ENCODE peak calls at places on chromosomes 12 and 14, in seven cellular contexts. W, Q, T, L, R, J and I are unnamed samples.

GRCh38 chr12:14655284-14655683 is 41.1 kb downstream of the GUCY2C start:
- DNase-seq in W (no peak), L (no peak), Q (no peak), J (no peak), R (no peak), T (no peak), I (no peak)

GRCh38 chr12:51678086-51678724 is 87.2 kb downstream of the SCN8A start:
- DNase-seq in L (peak; percentile 56), R (peak; percentile 73), Q (no peak), T (no peak), W (no peak), J (peak; percentile 74), I (peak; percentile 46)

GRCh38 chr12:120265203-120265482 is 387 bp downstream of the PXN start:
- DNase-seq in J (no peak), R (no peak), T (no peak), Q (no peak), W (no peak), L (no peak), I (no peak)

GRCh38 chr14:89540009-89540829 is 123.2 kb upstream of the FOXN3 start:
- DNase-seq in W (no peak), Q (no peak), L (peak; percentile 21), T (no peak), J (no peak), R (no peak), I (no peak)

GRCh38 chr14:105290598-105291356 is 10.0 kb downstream of the BRF1 start:
- DNase-seq in R (peak; percentile 20), J (no peak), T (no peak), L (no peak), W (no peak), Q (no peak), I (no peak)

GRCh38 chr14:57268161-57269067 is at the start of the genes AP5M1 and EXOC5:
- DNase-seq in J (peak; percentile 94), L (peak; percentile 91), Q (peak; percentile 95), R (peak; percentile 90), T (peak; percentile 97), W (peak; percentile 98), I (peak; percentile 96)

GRCh38 chr12:25491396-25491948 is 61.6 kb downstream of the LMNTD1 start:
- DNase-seq in L (no peak), Q (no peak), T (no peak), J (no peak), R (no peak), W (no peak), I (no peak)

GRCh38 chr14:104967414-104968152 is 10.6 kb downstream of the AHNAK2 start:
- DNase-seq in W (peak; percentile 75), L (no peak), R (peak; percentile 87), Q (peak; percentile 71), T (peak; percentile 95), J (peak; percentile 36), I (no peak)

GRCh38 chr12:62817556-62818271 is 117.2 kb downstream of the PPM1H start:
- DNase-seq in Q (no peak), R (peak; percentile 68), J (no peak), W (no peak), T (no peak), L (no peak), I (peak; percentile 39)

GRCh38 chr14:98886982-98887381 is 385.0 kb downstream of the BCL11B start:
- DNase-seq in L (no peak), T (no peak), R (no peak), J (no peak), W (no peak), Q (peak; percentile 64), I (no peak)

GRCh38 chr12:76277480-76277879 is 70.7 kb downstream of the BBS10 start:
- DNase-seq in T (no peak), W (no peak), R (peak; percentile 54), L (no peak), Q (no peak), J (no peak), I (no peak)

GRCh38 chr12:5099136-5099535 is 55.5 kb downstream of the KCNA5 start:
- DNase-seq in W (no peak), J (no peak), T (no peak), L (no peak), Q (no peak), R (no peak), I (no peak)

GRCh38 chr12:93106910-93107309 is 177.8 kb upstream of the EEA1 start:
- DNase-seq in T (no peak), J (no peak), W (no peak), L (no peak), R (no peak), Q (no peak), I (no peak)

GRCh38 chr14:76349993-76350392 is 25.9 kb upstream of the ESRRB start:
- DNase-seq in W (no peak), R (no peak), Q (no peak), T (no peak), L (no peak), J (no peak), I (no peak)

GRCh38 chr12:30796891-30797371 is 42.2 kb upstream of the CAPRIN2 start:
- DNase-seq in L (no peak), J (peak; percentile 29), R (peak; percentile 24), T (no peak), W (no peak), Q (peak; percentile 3), I (no peak)

DNA sequence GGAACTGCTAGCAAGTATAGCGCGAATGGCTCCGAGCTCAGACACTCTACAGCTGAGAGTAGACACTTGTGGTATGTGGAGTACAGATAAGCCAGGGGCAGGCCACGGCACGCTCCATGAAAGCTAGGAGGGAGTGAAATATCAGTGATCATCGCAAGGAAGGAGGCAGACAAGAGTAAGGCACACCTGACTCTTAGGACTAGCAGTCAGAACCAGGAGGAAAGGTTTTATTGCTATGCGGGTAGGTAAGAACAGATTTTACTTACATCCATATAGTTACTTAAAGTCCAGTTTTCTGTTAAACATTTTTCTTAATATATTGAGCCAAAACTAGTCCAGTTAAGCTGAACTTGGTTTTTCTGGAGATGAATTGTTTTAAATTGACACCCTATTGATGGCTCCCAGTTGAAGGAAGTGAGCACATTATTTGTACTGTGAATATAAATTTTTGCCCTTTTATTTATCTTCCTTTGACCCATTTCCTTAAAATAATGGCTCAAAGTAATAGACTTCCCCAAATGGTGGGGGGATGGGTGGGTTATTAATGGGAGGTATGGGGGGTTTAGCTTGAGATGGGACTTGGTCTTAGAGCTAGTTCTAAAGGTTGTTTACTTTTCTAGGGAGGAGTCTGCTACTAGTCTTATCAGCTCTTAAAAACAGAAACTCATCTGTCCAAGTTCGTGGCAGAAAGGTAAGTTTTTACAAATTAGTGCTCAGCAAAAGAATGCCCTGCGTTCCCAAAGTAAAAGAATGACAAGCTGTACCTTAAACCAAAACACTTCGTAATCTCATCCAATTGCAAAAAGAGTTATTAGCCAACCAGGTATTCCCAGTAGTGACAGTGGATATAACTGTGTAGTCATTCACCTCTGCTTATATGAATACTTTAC is 5.8 kb downstream of the HNRNPA1 start:
- DNase-seq in Q (no peak), W (no peak), R (no peak), L (no peak), T (no peak), J (no peak), I (peak; percentile 88)
- TF ChIP-seq POLR2A in Q (no peak), W (no peak), R (peak; percentile 41), L (no peak), T (no peak), J (no peak), I (peak; percentile 68)

GRCh38 chr12:68402422-68402821 is 70.3 kb upstream of the MDM1 start:
- DNase-seq in J (no peak), L (no peak), W (no peak), Q (no peak), R (no peak), T (no peak), I (no peak)

GRCh38 chr12:68403711-68404110 is 71.5 kb upstream of the MDM1 start:
- DNase-seq in Q (no peak), R (no peak), T (no peak), J (no peak), W (no peak), L (no peak), I (peak; percentile 21)

GRCh38 chr12:68403296-68403695 is 71.1 kb upstream of the MDM1 start:
- DNase-seq in Q (no peak), T (no peak), L (no peak), W (no peak), J (no peak), R (no peak), I (no peak)

GRCh38 chr12:68405292-68405900 is 73.2 kb upstream of the MDM1 start:
- DNase-seq in Q (no peak), J (peak; percentile 36), W (no peak), R (peak; percentile 80), T (no peak), L (no peak), I (no peak)

GRCh38 chr12:68406134-68406576 is 74.0 kb upstream of the MDM1 start:
- DNase-seq in T (peak; percentile 98), Q (peak; percentile 94), J (peak; percentile 59), L (peak; percentile 89), R (peak; percentile 96), W (peak; percentile 92), I (no peak)
- TF ChIP-seq POLR2A in T (no peak), Q (no peak), J (no peak), L (no peak), R (no peak), W (no peak), I (no peak)

GRCh38 chr12:47821346-47821706 is 1.6 kb upstream of the HDAC7 start:
- DNase-seq in R (peak; percentile 49), L (no peak), Q (no peak), T (no peak), W (no peak), J (no peak), I (no peak)

GRCh38 chr12:47820631-47821345 is 1.1 kb upstream of the HDAC7 start:
- DNase-seq in Q (peak; percentile 95), L (peak; percentile 77), W (no peak), J (peak; percentile 91), T (peak; percentile 97), R (peak; percentile 91), I (no peak)

GRCh38 chr12:47818701-47819543 is 781 bp downstream of the HDAC7 start:
- DNase-seq in R (peak; percentile 23), W (peak; percentile 95), T (peak; percentile 95), J (peak; percentile 65), L (peak; percentile 52), Q (peak; percentile 66), I (peak; percentile 64)

GRCh38 chr12:47819544-47819901 is 180 bp downstream of the HDAC7 start:
- DNase-seq in J (no peak), W (no peak), L (no peak), R (no peak), T (no peak), Q (no peak), I (no peak)

GRCh38 chr12:47819902-47820630 is at the start of gene HDAC7:
- DNase-seq in J (peak; percentile 86), L (peak; percentile 80), W (peak; percentile 95), Q (peak; percentile 85), T (peak; percentile 96), R (peak; percentile 90), I (peak; percentile 85)
- TF ChIP-seq POLR2A in J (peak; percentile 82), L (peak; percentile 72), W (no peak), Q (no peak), T (no peak), R (peak; percentile 88), I (peak; percentile 62)

DNA sequence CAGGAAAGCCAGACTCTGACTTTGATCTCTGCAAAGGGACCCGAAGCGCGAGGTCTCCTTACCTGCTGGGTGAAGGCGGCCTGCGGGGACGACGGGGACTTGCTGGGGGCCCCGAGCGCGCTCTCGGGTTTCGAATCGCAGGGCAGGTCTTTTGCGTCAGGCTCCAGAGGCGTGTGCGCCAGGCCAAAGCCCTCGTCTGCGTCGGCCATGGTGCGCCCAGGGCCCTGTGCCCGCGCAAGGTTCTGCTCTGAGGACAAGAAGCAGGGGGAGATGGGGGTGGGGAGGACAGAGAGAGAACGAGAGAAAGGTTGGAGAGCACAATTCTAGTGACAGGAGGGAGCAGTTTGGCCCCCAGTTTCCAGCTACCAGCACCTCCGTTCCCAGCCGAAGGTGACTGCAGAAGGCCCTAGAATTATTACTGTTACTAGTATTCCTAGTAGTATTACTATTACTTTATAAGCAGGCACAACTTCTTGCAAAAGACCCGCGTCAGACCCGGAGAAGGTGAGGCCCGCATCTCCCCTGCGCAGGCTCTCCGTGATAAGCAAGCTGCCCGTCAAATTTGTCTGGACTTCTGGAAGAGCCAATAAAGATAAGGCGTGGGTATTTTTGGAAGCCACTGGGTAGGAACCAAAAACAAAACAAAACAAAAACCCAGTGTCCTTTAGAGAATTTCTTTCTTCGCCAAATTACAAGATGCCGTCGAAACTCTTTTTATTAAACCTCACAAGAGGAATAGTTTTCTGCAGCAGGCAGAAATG is 2.1 kb downstream of the TBX5 start:
- DNase-seq in W (no peak), R (no peak), L (no peak), J (no peak), Q (no peak), T (no peak), I (no peak)
- TF ChIP-seq POLR2A in W (no peak), R (no peak), L (no peak), J (no peak), Q (no peak), T (no peak), I (no peak)